ENCODE peak calls at places on chromosomes 3 and 15, in nine cellular contexts. T is LHCN-M2; X is AG08395; S is activated CD8-positive, alpha-beta memory T cell treated with anti-CD3 and anti-CD28 coated beads for 1 hour; F is AG04449; W is HS-27A; R is substantia nigra; Z is retina; I is Kasumi-1. U is an unnamed sample.

GRCh38 chr3:122033018-122033417 is 11.0 kb upstream of the ILDR1 start:
- DNase-seq in T (no peak), Z (no peak), X (no peak), S (no peak), W (no peak), R (no peak), F (no peak), I (no peak), U (no peak)

GRCh38 chr15:29952245-29952644 is 130.0 kb upstream of the TJP1 start:
- DNase-seq in T (no peak), X (no peak), R (peak), W (no peak), Z (no peak), I (no peak), F (no peak), S (no peak), U (no peak)

GRCh38 chr3:152069871-152070270 is 196.4 kb downstream of the SUCNR1 start:
- DNase-seq in F (no peak), R (no peak), Z (no peak), S (no peak), I (no peak), W (no peak), X (no peak), T (no peak), U (peak)

GRCh38 chr15:94239474-94239873 is 8.1 kb downstream of the MCTP2 start:
- DNase-seq in T (no peak), Z (no peak), R (no peak), I (no peak), F (no peak), S (no peak), W (no peak), X (no peak), U (no peak)

GRCh38 chr3:13518516-13519351 is 30.2 kb upstream of the FBLN2 start:
- DNase-seq in X (peak), I (no peak), T (no peak), Z (no peak), F (no peak), W (no peak), R (peak), S (no peak), U (peak)

GRCh38 chr3:134929976-134930375 is 134.9 kb downstream of the EPHB1 start:
- DNase-seq in R (no peak), S (no peak), Z (no peak), W (no peak), X (no peak), I (no peak), T (no peak), F (no peak), U (no peak)

GRCh38 chr15:60062826-60063225 is 58.7 kb downstream of the FOXB1 start:
- DNase-seq in T (peak), X (no peak), Z (no peak), F (no peak), W (peak), S (no peak), I (no peak), R (no peak), U (peak)

GRCh38 chr15:90685688-90686434 is 31.3 kb upstream of the BLM start:
- DNase-seq in Z (no peak), T (no peak), R (no peak), S (no peak), I (peak), F (no peak), X (no peak), W (no peak), U (no peak)

GRCh38 chr15:60344987-60345386 is 52.8 kb downstream of the ANXA2 start:
- DNase-seq in F (no peak), T (no peak), W (no peak), R (no peak), X (no peak), Z (no peak), I (no peak), S (no peak), U (no peak)

GRCh38 chr3:31035681-31036080 is 141.2 kb upstream of the GADL1 start:
- DNase-seq in X (no peak), R (no peak), S (no peak), W (no peak), Z (no peak), I (no peak), T (no peak), F (no peak), U (peak)

GRCh38 chr3:149584236-149584635 is 73.6 kb downstream of the WWTR1 start:
- DNase-seq in W (no peak), T (no peak), R (no peak), I (no peak), S (no peak), F (no peak), X (no peak), Z (no peak), U (no peak)

GRCh38 chr3:183455064-183455463 is 26.6 kb upstream of the MCF2L2 start:
- DNase-seq in T (peak), I (no peak), W (no peak), Z (no peak), X (no peak), R (no peak), S (no peak), F (no peak), U (peak)

GRCh38 chr3:52819936-52820335 is 10.5 kb downstream of the ITIH4 start:
- DNase-seq in W (no peak), T (no peak), R (no peak), F (no peak), Z (no peak), X (no peak), I (no peak), S (no peak), U (no peak)

GRCh38 chr3:182618085-182618732 is 175.1 kb upstream of the ATP11B start:
- DNase-seq in Z (peak), S (no peak), X (no peak), F (no peak), W (no peak), R (peak), T (peak), I (peak), U (peak)

GRCh38 chr3:194736896-194737600 is 51.4 kb downstream of the FAM43A start:
- DNase-seq in T (no peak), I (peak), W (no peak), R (no peak), S (no peak), X (no peak), F (no peak), Z (no peak), U (no peak)

GRCh38 chr3:78140274-78140673 is 1100.4 kb downstream of the ROBO2 start:
- DNase-seq in I (no peak), T (no peak), S (no peak), R (no peak), F (no peak), W (no peak), Z (no peak), X (no peak), U (no peak)

GRCh38 chr3:14132689-14133088 is 7.8 kb downstream of the TMEM43 start:
- DNase-seq in W (no peak), R (no peak), Z (no peak), T (no peak), F (no peak), S (no peak), I (no peak), X (no peak), U (no peak)

GRCh38 chr3:161038725-161039124 is 66.4 kb downstream of the B3GALNT1 start:
- DNase-seq in S (no peak), X (no peak), I (no peak), F (no peak), Z (no peak), W (no peak), R (no peak), T (no peak), U (peak)

GRCh38 chr3:14480207-14481017 is 59.7 kb downstream of the GRIP2 start:
- DNase-seq in T (no peak), R (no peak), I (no peak), Z (no peak), S (no peak), F (no peak), W (no peak), X (no peak), U (peak)

GRCh38 chr3:189563841-189564563 is 67.2 kb upstream of the TP63 start:
- DNase-seq in X (peak), Z (no peak), T (peak), F (peak), I (peak), R (no peak), S (no peak), W (peak), U (peak)

GRCh38 chr3:10557783-10558373 is 52.5 kb upstream of the ATP2B2 start:
- DNase-seq in Z (no peak), R (no peak), W (no peak), I (peak), S (no peak), F (no peak), T (peak), X (peak), U (peak)

GRCh38 chr3:25904248-25904647 is 114.4 kb downstream of the OXSM start:
- DNase-seq in W (no peak), T (no peak), X (no peak), S (no peak), Z (peak), R (no peak), I (peak), F (no peak), U (no peak)

GRCh38 chr3:152185941-152186630 is 82.6 kb upstream of the MBNL1 start:
- DNase-seq in Z (no peak), X (no peak), W (no peak), S (no peak), I (no peak), R (no peak), F (no peak), T (no peak), U (no peak)

GRCh38 chr3:187880438-187880837 is 135.2 kb upstream of the BCL6 start:
- DNase-seq in W (no peak), S (no peak), X (no peak), R (no peak), I (no peak), Z (no peak), T (no peak), F (no peak), U (peak)

GRCh38 chr15:100723323-100723801 is 121.0 kb downstream of the ASB7 start:
- DNase-seq in S (no peak), X (no peak), W (no peak), F (no peak), T (no peak), I (no peak), Z (no peak), R (no peak), U (peak)

GRCh38 chr3:4824948-4825325 is 154.3 kb upstream of the BHLHE40 start:
- DNase-seq in T (peak), R (no peak), X (peak), S (no peak), W (peak), I (no peak), Z (no peak), F (peak), U (peak)

GRCh38 chr3:125605771-125606170 is 10.5 kb upstream of the OSBPL11 start:
- DNase-seq in S (no peak), X (no peak), R (no peak), W (no peak), F (no peak), I (no peak), T (no peak), Z (peak), U (no peak)

GRCh38 chr3:156477306-156477705 is 77.6 kb downstream of the SSR3 start:
- DNase-seq in S (no peak), Z (no peak), T (peak), X (peak), W (no peak), R (no peak), I (no peak), F (no peak), U (peak)

GRCh38 chr3:29694783-29695182 is 413.9 kb downstream of the RBMS3 start:
- DNase-seq in Z (no peak), X (peak), F (peak), R (no peak), T (peak), I (no peak), S (no peak), W (peak), U (peak)

GRCh38 chr15:90001062-90001682 is at the start of gene ZNF710:
- DNase-seq in I (peak), Z (peak), R (no peak), S (peak), X (peak), F (no peak), T (peak), W (no peak), U (peak)

GRCh38 chr3:187265461-187265955 is 26.0 kb downstream of the MASP1 start:
- DNase-seq in F (no peak), I (peak), X (no peak), T (no peak), W (no peak), R (no peak), S (no peak), Z (no peak), U (no peak)

GRCh38 chr3:58052373-58053273 is 44.4 kb downstream of the FLNB start:
- DNase-seq in I (peak), R (no peak), Z (no peak), X (peak), S (no peak), W (peak), F (no peak), T (peak), U (peak)

GRCh38 chr15:65087873-65088642 is 11.5 kb downstream of the KBTBD13 start:
- DNase-seq in F (no peak), W (no peak), T (no peak), Z (no peak), I (no peak), X (no peak), S (no peak), R (no peak), U (no peak)

GRCh38 chr3:132660745-132661067 is 577 bp downstream of the UBA5 start:
- DNase-seq in F (no peak), S (no peak), X (peak), R (no peak), T (peak), W (no peak), I (peak), Z (no peak), U (peak)

GRCh38 chr3:114900908-114901307 is 246.2 kb downstream of the ZBTB20 start:
- DNase-seq in R (no peak), X (no peak), F (no peak), T (no peak), Z (no peak), I (no peak), W (no peak), S (no peak), U (no peak)

GRCh38 chr3:195256639-195257453 is 14.1 kb downstream of the XXYLT1 start:
- DNase-seq in I (no peak), S (no peak), T (no peak), F (no peak), W (no peak), R (no peak), Z (no peak), X (no peak), U (no peak)

U was measured in RPMI7951.